ENCODE peak calls at places on chromosome 10, in five cellular contexts. One of them, this sample, is unnamed.

GRCh38 chr10:85542149-85542548 is 824.4 kb downstream of the GRID1 start:
- DNase-seq in upper lobe of right lung: no peak
- DNase-seq in suprapubic skin: no peak
- DNase-seq in fibroblast of pulmonary artery: no peak
- DNase-seq in EH: no peak
- DNase-seq in this sample: no peak

GRCh38 chr10:13003004-13003403 is 1.5 kb upstream of the CCDC3 start:
- DNase-seq in upper lobe of right lung: no peak
- DNase-seq in suprapubic skin: no peak
- DNase-seq in fibroblast of pulmonary artery: peak
- DNase-seq in EH: no peak
- DNase-seq in this sample: no peak

GRCh38 chr10:75363431-75363830 is 38.1 kb downstream of the ZNF503 start:
- DNase-seq in upper lobe of right lung: no peak
- DNase-seq in suprapubic skin: no peak
- DNase-seq in fibroblast of pulmonary artery: no peak
- DNase-seq in EH: no peak
- DNase-seq in this sample: no peak

GRCh38 chr10:87760195-87760905 is 57.7 kb downstream of the ATAD1 start:
- DNase-seq in upper lobe of right lung: no peak
- DNase-seq in suprapubic skin: no peak
- DNase-seq in fibroblast of pulmonary artery: peak
- DNase-seq in EH: no peak
- DNase-seq in this sample: no peak

GRCh38 chr10:79360499-79361342 is 13.5 kb downstream of the PPIF start:
- DNase-seq in upper lobe of right lung: no peak
- DNase-seq in suprapubic skin: no peak
- DNase-seq in fibroblast of pulmonary artery: no peak
- DNase-seq in EH: peak
- DNase-seq in this sample: no peak

GRCh38 chr10:114244126-114244525 is 5.1 kb downstream of the VWA2 start:
- DNase-seq in upper lobe of right lung: no peak
- DNase-seq in suprapubic skin: no peak
- DNase-seq in fibroblast of pulmonary artery: no peak
- DNase-seq in EH: no peak
- DNase-seq in this sample: no peak

GRCh38 chr10:93481213-93481930 is 762 bp downstream of the MYOF start:
- DNase-seq in upper lobe of right lung: no peak
- DNase-seq in suprapubic skin: no peak
- DNase-seq in fibroblast of pulmonary artery: no peak
- DNase-seq in EH: no peak
- DNase-seq in this sample: no peak

GRCh38 chr10:43370671-43371215 is 693 bp upstream of the FXYD4 start:
- DNase-seq in upper lobe of right lung: no peak
- DNase-seq in suprapubic skin: no peak
- DNase-seq in fibroblast of pulmonary artery: no peak
- DNase-seq in EH: no peak
- DNase-seq in this sample: no peak

GRCh38 chr10:113712755-113713154 is 33.0 kb downstream of the CASP7 start:
- DNase-seq in upper lobe of right lung: no peak
- DNase-seq in suprapubic skin: no peak
- DNase-seq in fibroblast of pulmonary artery: no peak
- DNase-seq in EH: no peak
- DNase-seq in this sample: no peak

GRCh38 chr10:76350583-76350982 is 919.2 kb downstream of the LRMDA start:
- DNase-seq in upper lobe of right lung: no peak
- DNase-seq in suprapubic skin: no peak
- DNase-seq in fibroblast of pulmonary artery: no peak
- DNase-seq in EH: peak
- DNase-seq in this sample: no peak

GRCh38 chr10:58990693-58991092 is 185.8 kb upstream of the PHYHIPL start:
- DNase-seq in upper lobe of right lung: no peak
- DNase-seq in suprapubic skin: no peak
- DNase-seq in fibroblast of pulmonary artery: no peak
- DNase-seq in EH: no peak
- DNase-seq in this sample: no peak

GRCh38 chr10:114714281-114714741 is 56.2 kb upstream of the ABLIM1 start:
- DNase-seq in upper lobe of right lung: no peak
- DNase-seq in suprapubic skin: no peak
- DNase-seq in fibroblast of pulmonary artery: peak
- DNase-seq in EH: peak
- DNase-seq in this sample: no peak

GRCh38 chr10:127977368-127978009 is 70.6 kb downstream of the PTPRE start:
- DNase-seq in upper lobe of right lung: peak
- DNase-seq in suprapubic skin: peak
- DNase-seq in fibroblast of pulmonary artery: peak
- DNase-seq in EH: no peak
- DNase-seq in this sample: no peak

GRCh38 chr10:91883549-91884542 is 25.4 kb downstream of the FGFBP3 start:
- DNase-seq in upper lobe of right lung: no peak
- DNase-seq in suprapubic skin: no peak
- DNase-seq in fibroblast of pulmonary artery: peak
- DNase-seq in EH: peak
- DNase-seq in this sample: no peak

GRCh38 chr10:66639351-66639750 is 286.5 kb upstream of the LRRTM3 start:
- DNase-seq in upper lobe of right lung: no peak
- DNase-seq in suprapubic skin: no peak
- DNase-seq in fibroblast of pulmonary artery: peak
- DNase-seq in EH: peak
- DNase-seq in this sample: no peak

GRCh38 chr10:61316866-61317265 is 136.3 kb downstream of the TMEM26 start:
- DNase-seq in upper lobe of right lung: no peak
- DNase-seq in suprapubic skin: no peak
- DNase-seq in fibroblast of pulmonary artery: no peak
- DNase-seq in EH: no peak
- DNase-seq in this sample: no peak

GRCh38 chr10:3248526-3249255 is 76.1 kb upstream of the PITRM1 start:
- DNase-seq in upper lobe of right lung: no peak
- DNase-seq in suprapubic skin: peak
- DNase-seq in fibroblast of pulmonary artery: peak
- DNase-seq in EH: peak
- DNase-seq in this sample: no peak

GRCh38 chr10:29681700-29682444 is 47.1 kb upstream of the SVIL start:
- DNase-seq in upper lobe of right lung: peak
- DNase-seq in suprapubic skin: no peak
- DNase-seq in fibroblast of pulmonary artery: no peak
- DNase-seq in EH: no peak
- DNase-seq in this sample: peak

GRCh38 chr10:7789390-7789789 is 1.4 kb downstream of the ATP5F1C start:
- DNase-seq in upper lobe of right lung: no peak
- DNase-seq in suprapubic skin: no peak
- DNase-seq in fibroblast of pulmonary artery: peak
- DNase-seq in EH: peak
- DNase-seq in this sample: no peak

GRCh38 chr10:43211030-43211429 is 55.8 kb downstream of the RASGEF1A start:
- DNase-seq in upper lobe of right lung: peak
- DNase-seq in suprapubic skin: peak
- DNase-seq in fibroblast of pulmonary artery: peak
- DNase-seq in EH: no peak
- DNase-seq in this sample: no peak

GRCh38 chr10:89063465-89063864 is 72.9 kb downstream of the FAS start:
- DNase-seq in upper lobe of right lung: no peak
- DNase-seq in suprapubic skin: no peak
- DNase-seq in fibroblast of pulmonary artery: no peak
- DNase-seq in EH: no peak
- DNase-seq in this sample: no peak

GRCh38 chr10:118832242-118832651 is 77.5 kb upstream of the CACUL1 start:
- DNase-seq in upper lobe of right lung: no peak
- DNase-seq in suprapubic skin: no peak
- DNase-seq in fibroblast of pulmonary artery: peak
- DNase-seq in EH: peak
- DNase-seq in this sample: no peak

GRCh38 chr10:17709492-17709891 is 42.5 kb upstream of the TMEM236 start:
- DNase-seq in upper lobe of right lung: no peak
- DNase-seq in suprapubic skin: no peak
- DNase-seq in fibroblast of pulmonary artery: no peak
- DNase-seq in EH: no peak
- DNase-seq in this sample: no peak

GRCh38 chr10:133219782-133220181 is 10.2 kb upstream of the UTF1 start:
- DNase-seq in upper lobe of right lung: no peak
- DNase-seq in suprapubic skin: no peak
- DNase-seq in fibroblast of pulmonary artery: no peak
- DNase-seq in EH: no peak
- DNase-seq in this sample: no peak

GRCh38 chr10:5078781-5079180 is 15.4 kb upstream of the AKR1C3 start:
- DNase-seq in upper lobe of right lung: no peak
- DNase-seq in suprapubic skin: no peak
- DNase-seq in fibroblast of pulmonary artery: no peak
- DNase-seq in EH: no peak
- DNase-seq in this sample: no peak

GRCh38 chr10:10967029-10967428 is 50.6 kb upstream of the CELF2 start:
- DNase-seq in upper lobe of right lung: no peak
- DNase-seq in suprapubic skin: no peak
- DNase-seq in fibroblast of pulmonary artery: no peak
- DNase-seq in EH: no peak
- DNase-seq in this sample: no peak

GRCh38 chr10:94361161-94361794 is 1.5 kb downstream of the NOC3L start:
- DNase-seq in upper lobe of right lung: no peak
- DNase-seq in suprapubic skin: no peak
- DNase-seq in fibroblast of pulmonary artery: peak
- DNase-seq in EH: peak
- DNase-seq in this sample: peak

GRCh38 chr10:86520871-86521619 is 547 bp downstream of the WAPL start:
- DNase-seq in upper lobe of right lung: peak
- DNase-seq in suprapubic skin: peak
- DNase-seq in fibroblast of pulmonary artery: peak
- DNase-seq in EH: peak
- DNase-seq in this sample: peak

GRCh38 chr10:31341552-31341951 is 22.5 kb downstream of the ZEB1 start:
- DNase-seq in upper lobe of right lung: no peak
- DNase-seq in suprapubic skin: no peak
- DNase-seq in fibroblast of pulmonary artery: no peak
- DNase-seq in EH: no peak
- DNase-seq in this sample: no peak

GRCh38 chr10:120940299-120940900 is 89.2 kb downstream of the WDR11 start:
- DNase-seq in upper lobe of right lung: no peak
- DNase-seq in suprapubic skin: no peak
- DNase-seq in fibroblast of pulmonary artery: no peak
- DNase-seq in EH: no peak
- DNase-seq in this sample: no peak

GRCh38 chr10:69372126-69372980 is 44.4 kb downstream of the TACR2 start:
- DNase-seq in upper lobe of right lung: no peak
- DNase-seq in suprapubic skin: no peak
- DNase-seq in fibroblast of pulmonary artery: peak
- DNase-seq in EH: peak
- DNase-seq in this sample: no peak

GRCh38 chr10:77010430-77010829 is 627.2 kb downstream of the KCNMA1 start:
- DNase-seq in upper lobe of right lung: no peak
- DNase-seq in suprapubic skin: no peak
- DNase-seq in fibroblast of pulmonary artery: no peak
- DNase-seq in EH: no peak
- DNase-seq in this sample: no peak

GRCh38 chr10:78541528-78542470 is 508.1 kb downstream of the RPS24 start:
- DNase-seq in upper lobe of right lung: no peak
- DNase-seq in suprapubic skin: no peak
- DNase-seq in fibroblast of pulmonary artery: no peak
- DNase-seq in EH: peak
- DNase-seq in this sample: no peak

GRCh38 chr10:11437391-11438241 is 173.8 kb downstream of the USP6NL start:
- DNase-seq in upper lobe of right lung: no peak
- DNase-seq in suprapubic skin: no peak
- DNase-seq in fibroblast of pulmonary artery: no peak
- DNase-seq in EH: no peak
- DNase-seq in this sample: no peak

GRCh38 chr10:123377883-123378282 is 223.7 kb downstream of the BUB3 start:
- DNase-seq in upper lobe of right lung: no peak
- DNase-seq in suprapubic skin: no peak
- DNase-seq in fibroblast of pulmonary artery: no peak
- DNase-seq in EH: no peak
- DNase-seq in this sample: no peak

GRCh38 chr10:62317257-62317656 is 48.6 kb upstream of the RTKN2 start:
- DNase-seq in upper lobe of right lung: no peak
- DNase-seq in suprapubic skin: no peak
- DNase-seq in fibroblast of pulmonary artery: no peak
- DNase-seq in EH: no peak
- DNase-seq in this sample: no peak